ENCODE peak calls at places on chromosomes 5 and 9, in eight cellular contexts. One of them, this sample, is unnamed.

GRCh38 chr5:76737846-76738245 is 21.9 kb downstream of the F2R start:
- DNase-seq in fibroblast of lung: no peak
- DNase-seq in aorta: no peak
- DNase-seq in left ventricle myocardium inferior: no peak
- DNase-seq in PC-9: no peak
- DNase-seq in esophagus muscularis mucosa: no peak
- DNase-seq in psoas muscle: no peak
- DNase-seq in neuronal stem cell: no peak
- DNase-seq in this sample: no peak

GRCh38 chr5:1480217-1480616 is 35.0 kb upstream of the SLC6A3 start:
- DNase-seq in fibroblast of lung: no peak
- DNase-seq in aorta: peak; percentile 91
- DNase-seq in left ventricle myocardium inferior: peak; percentile 63
- DNase-seq in PC-9: no peak
- DNase-seq in esophagus muscularis mucosa: no peak
- DNase-seq in psoas muscle: peak; percentile 47
- DNase-seq in neuronal stem cell: no peak
- DNase-seq in this sample: no peak

GRCh38 chr5:122584411-122585110 is 190.3 kb upstream of the SNX2 start:
- DNase-seq in fibroblast of lung: no peak
- DNase-seq in aorta: no peak
- DNase-seq in left ventricle myocardium inferior: no peak
- DNase-seq in PC-9: no peak
- DNase-seq in esophagus muscularis mucosa: no peak
- DNase-seq in psoas muscle: no peak
- DNase-seq in neuronal stem cell: no peak
- DNase-seq in this sample: no peak

GRCh38 chr5:128201065-128201926 is 117.7 kb downstream of the SLC12A2 start:
- DNase-seq in fibroblast of lung: peak; percentile 45
- DNase-seq in aorta: peak; percentile 82
- DNase-seq in left ventricle myocardium inferior: peak; percentile 74
- DNase-seq in PC-9: peak; percentile 86
- DNase-seq in esophagus muscularis mucosa: no peak
- DNase-seq in psoas muscle: peak; percentile 81
- DNase-seq in neuronal stem cell: peak; percentile 64
- DNase-seq in this sample: no peak

GRCh38 chr5:124274949-124275348 is 471.5 kb downstream of the ZNF608 start:
- DNase-seq in fibroblast of lung: peak; percentile 33
- DNase-seq in aorta: no peak
- DNase-seq in left ventricle myocardium inferior: no peak
- DNase-seq in PC-9: no peak
- DNase-seq in esophagus muscularis mucosa: no peak
- DNase-seq in psoas muscle: no peak
- DNase-seq in neuronal stem cell: no peak
- DNase-seq in this sample: no peak

GRCh38 chr5:178227138-178227659 is 5.4 kb downstream of the PHYKPL start:
- DNase-seq in fibroblast of lung: peak; percentile 57
- DNase-seq in aorta: no peak
- DNase-seq in left ventricle myocardium inferior: peak; percentile 5
- DNase-seq in PC-9: no peak
- DNase-seq in esophagus muscularis mucosa: no peak
- DNase-seq in psoas muscle: peak; percentile 1
- DNase-seq in neuronal stem cell: no peak
- DNase-seq in this sample: no peak

GRCh38 chr9:112179816-112180215 is 4.7 kb upstream of the SUSD1 start:
- DNase-seq in fibroblast of lung: peak; percentile 58
- DNase-seq in aorta: no peak
- DNase-seq in left ventricle myocardium inferior: no peak
- DNase-seq in PC-9: no peak
- DNase-seq in esophagus muscularis mucosa: no peak
- DNase-seq in psoas muscle: no peak
- DNase-seq in neuronal stem cell: no peak
- DNase-seq in this sample: no peak

GRCh38 chr9:77511525-77511924 is 136.6 kb downstream of the GNA14 start:
- DNase-seq in fibroblast of lung: no peak
- DNase-seq in aorta: no peak
- DNase-seq in left ventricle myocardium inferior: no peak
- DNase-seq in PC-9: no peak
- DNase-seq in esophagus muscularis mucosa: no peak
- DNase-seq in psoas muscle: no peak
- DNase-seq in neuronal stem cell: no peak
- DNase-seq in this sample: no peak

GRCh38 chr9:116027096-116027495 is 126.5 kb upstream of the PAPPA start:
- DNase-seq in fibroblast of lung: peak; percentile 24
- DNase-seq in aorta: no peak
- DNase-seq in left ventricle myocardium inferior: no peak
- DNase-seq in PC-9: no peak
- DNase-seq in esophagus muscularis mucosa: no peak
- DNase-seq in psoas muscle: no peak
- DNase-seq in neuronal stem cell: no peak
- DNase-seq in this sample: no peak

GRCh38 chr5:124996023-124996763 is 249.8 kb upstream of the ZNF608 start:
- DNase-seq in fibroblast of lung: peak; percentile 28
- DNase-seq in aorta: no peak
- DNase-seq in left ventricle myocardium inferior: no peak
- DNase-seq in PC-9: no peak
- DNase-seq in esophagus muscularis mucosa: no peak
- DNase-seq in psoas muscle: no peak
- DNase-seq in neuronal stem cell: peak; percentile 78
- DNase-seq in this sample: no peak

GRCh38 chr5:6592611-6593010 is 40.2 kb downstream of the NSUN2 start:
- DNase-seq in fibroblast of lung: no peak
- DNase-seq in aorta: no peak
- DNase-seq in left ventricle myocardium inferior: no peak
- DNase-seq in PC-9: no peak
- DNase-seq in esophagus muscularis mucosa: no peak
- DNase-seq in psoas muscle: no peak
- DNase-seq in neuronal stem cell: no peak
- DNase-seq in this sample: no peak

GRCh38 chr9:8804618-8805017 is 1005.0 kb upstream of the DMAC1 start:
- DNase-seq in fibroblast of lung: no peak
- DNase-seq in aorta: no peak
- DNase-seq in left ventricle myocardium inferior: no peak
- DNase-seq in PC-9: no peak
- DNase-seq in esophagus muscularis mucosa: no peak
- DNase-seq in psoas muscle: no peak
- DNase-seq in neuronal stem cell: no peak
- DNase-seq in this sample: no peak

GRCh38 chr5:53027913-53028312 is 38.8 kb downstream of the ITGA2 start:
- DNase-seq in fibroblast of lung: peak; percentile 84
- DNase-seq in aorta: peak; percentile 74
- DNase-seq in left ventricle myocardium inferior: peak; percentile 36
- DNase-seq in PC-9: no peak
- DNase-seq in esophagus muscularis mucosa: no peak
- DNase-seq in psoas muscle: peak; percentile 19
- DNase-seq in neuronal stem cell: no peak
- DNase-seq in this sample: no peak

GRCh38 chr5:72480836-72481235 is 26.4 kb downstream of the ZNF366 start:
- DNase-seq in fibroblast of lung: no peak
- DNase-seq in aorta: no peak
- DNase-seq in left ventricle myocardium inferior: no peak
- DNase-seq in PC-9: no peak
- DNase-seq in esophagus muscularis mucosa: no peak
- DNase-seq in psoas muscle: no peak
- DNase-seq in neuronal stem cell: no peak
- DNase-seq in this sample: no peak

GRCh38 chr5:14488697-14489096 is 92.9 kb upstream of the OTULINL start:
- DNase-seq in fibroblast of lung: no peak
- DNase-seq in aorta: no peak
- DNase-seq in left ventricle myocardium inferior: no peak
- DNase-seq in PC-9: no peak
- DNase-seq in esophagus muscularis mucosa: no peak
- DNase-seq in psoas muscle: no peak
- DNase-seq in neuronal stem cell: no peak
- DNase-seq in this sample: no peak
- H3K36me3 ChIP-seq in fibroblast of lung: peaks cover 50% of the 10 kb centered on the region
- H3K36me3 ChIP-seq in aorta: peaks cover 5% of the 10 kb centered on the region
- H3K36me3 ChIP-seq in left ventricle myocardium inferior: peaks cover 98% of the 10 kb centered on the region
- H3K36me3 ChIP-seq in PC-9: peaks cover 38% of the 10 kb centered on the region
- H3K36me3 ChIP-seq in esophagus muscularis mucosa: peaks cover 98% of the 10 kb centered on the region
- H3K36me3 ChIP-seq in psoas muscle: peaks cover 94% of the 10 kb centered on the region
- H3K36me3 ChIP-seq in neuronal stem cell: peaks cover 93% of the 10 kb centered on the region
- H3K36me3 ChIP-seq in this sample: peaks cover 59% of the 10 kb centered on the region

GRCh38 chr9:108933231-108933630 is 693 bp downstream of the ELP1 start:
- DNase-seq in fibroblast of lung: peak; percentile 25
- DNase-seq in aorta: no peak
- DNase-seq in left ventricle myocardium inferior: no peak
- DNase-seq in PC-9: no peak
- DNase-seq in esophagus muscularis mucosa: no peak
- DNase-seq in psoas muscle: no peak
- DNase-seq in neuronal stem cell: no peak
- DNase-seq in this sample: no peak

GRCh38 chr9:108933641-108934322 is at the start of gene ELP1:
- DNase-seq in fibroblast of lung: peak; percentile 94
- DNase-seq in aorta: peak; percentile 96
- DNase-seq in left ventricle myocardium inferior: peak; percentile 94
- DNase-seq in PC-9: peak; percentile 91
- DNase-seq in esophagus muscularis mucosa: peak; percentile 98
- DNase-seq in psoas muscle: peak; percentile 92
- DNase-seq in neuronal stem cell: peak; percentile 93
- DNase-seq in this sample: peak; percentile 96

GRCh38 chr9:108924436-108924835 is 9.5 kb downstream of the ELP1 start:
- DNase-seq in fibroblast of lung: no peak
- DNase-seq in aorta: no peak
- DNase-seq in left ventricle myocardium inferior: no peak
- DNase-seq in PC-9: no peak
- DNase-seq in esophagus muscularis mucosa: no peak
- DNase-seq in psoas muscle: no peak
- DNase-seq in neuronal stem cell: no peak
- DNase-seq in this sample: no peak

DNA sequence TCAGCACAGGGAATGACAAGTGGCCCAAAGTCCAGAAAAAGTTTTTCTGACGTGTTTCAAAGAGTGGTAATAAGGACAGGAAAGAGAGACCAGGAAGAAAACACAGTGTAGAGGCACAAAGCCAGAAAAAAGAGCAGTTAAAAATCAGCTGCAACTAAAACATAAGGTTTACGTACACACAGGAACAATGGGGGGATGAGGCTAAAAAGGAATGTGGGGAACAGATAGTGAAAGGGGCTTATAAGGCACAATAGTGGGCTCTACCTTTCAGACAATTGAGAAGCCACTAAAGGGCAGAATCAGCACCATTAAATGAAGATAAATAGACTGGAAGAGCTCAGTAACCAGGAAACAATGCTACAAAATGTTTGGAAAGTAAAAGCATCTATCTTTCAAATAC is 5.5 kb downstream of the ELP1 start:
- DNase-seq in fibroblast of lung: no peak
- DNase-seq in aorta: no peak
- DNase-seq in left ventricle myocardium inferior: no peak
- DNase-seq in PC-9: no peak
- DNase-seq in esophagus muscularis mucosa: no peak
- DNase-seq in psoas muscle: no peak
- DNase-seq in neuronal stem cell: no peak
- DNase-seq in this sample: no peak
- H3K36me3 ChIP-seq in fibroblast of lung: peaks cover 3% of the 10 kb centered on the region
- H3K36me3 ChIP-seq in aorta: peaks cover 6% of the 10 kb centered on the region
- H3K36me3 ChIP-seq in left ventricle myocardium inferior: peaks cover 74% of the 10 kb centered on the region
- H3K36me3 ChIP-seq in PC-9: no peaks in the 10 kb centered on the region
- H3K36me3 ChIP-seq in esophagus muscularis mucosa: peaks cover 69% of the 10 kb centered on the region
- H3K36me3 ChIP-seq in psoas muscle: peaks cover 76% of the 10 kb centered on the region
- H3K36me3 ChIP-seq in neuronal stem cell: peaks cover 74% of the 10 kb centered on the region
- H3K36me3 ChIP-seq in this sample: peaks cover 47% of the 10 kb centered on the region

GRCh38 chr9:136377351-136378170 is 4.1 kb upstream of the CARD9 start:
- DNase-seq in fibroblast of lung: no peak
- DNase-seq in aorta: no peak
- DNase-seq in left ventricle myocardium inferior: no peak
- DNase-seq in PC-9: no peak
- DNase-seq in esophagus muscularis mucosa: no peak
- DNase-seq in psoas muscle: peak; percentile 13
- DNase-seq in neuronal stem cell: no peak
- DNase-seq in this sample: no peak

GRCh38 chr9:136379401-136379800 is 5.9 kb upstream of the CARD9 start:
- DNase-seq in fibroblast of lung: no peak
- DNase-seq in aorta: no peak
- DNase-seq in left ventricle myocardium inferior: no peak
- DNase-seq in PC-9: no peak
- DNase-seq in esophagus muscularis mucosa: no peak
- DNase-seq in psoas muscle: no peak
- DNase-seq in neuronal stem cell: no peak
- DNase-seq in this sample: no peak

GRCh38 chr9:136379003-136379287 is 5.5 kb upstream of the CARD9 start:
- DNase-seq in fibroblast of lung: no peak
- DNase-seq in aorta: no peak
- DNase-seq in left ventricle myocardium inferior: no peak
- DNase-seq in PC-9: no peak
- DNase-seq in esophagus muscularis mucosa: no peak
- DNase-seq in psoas muscle: no peak
- DNase-seq in neuronal stem cell: no peak
- DNase-seq in this sample: no peak

GRCh38 chr9:136379891-136380290 is 6.4 kb upstream of the CARD9 start:
- DNase-seq in fibroblast of lung: no peak
- DNase-seq in aorta: no peak
- DNase-seq in left ventricle myocardium inferior: no peak
- DNase-seq in PC-9: no peak
- DNase-seq in esophagus muscularis mucosa: no peak
- DNase-seq in psoas muscle: no peak
- DNase-seq in neuronal stem cell: no peak
- DNase-seq in this sample: no peak

GRCh38 chr9:136378171-136379002 is 4.9 kb upstream of the CARD9 start:
- DNase-seq in fibroblast of lung: no peak
- DNase-seq in aorta: no peak
- DNase-seq in left ventricle myocardium inferior: no peak
- DNase-seq in PC-9: no peak
- DNase-seq in esophagus muscularis mucosa: no peak
- DNase-seq in psoas muscle: no peak
- DNase-seq in neuronal stem cell: no peak
- DNase-seq in this sample: no peak
- H3K36me3 ChIP-seq in fibroblast of lung: peaks cover 25% of the 10 kb centered on the region
- H3K36me3 ChIP-seq in aorta: no peaks in the 10 kb centered on the region
- H3K36me3 ChIP-seq in left ventricle myocardium inferior: peaks cover 36% of the 10 kb centered on the region
- H3K36me3 ChIP-seq in PC-9: no peaks in the 10 kb centered on the region
- H3K36me3 ChIP-seq in esophagus muscularis mucosa: peaks cover 68% of the 10 kb centered on the region
- H3K36me3 ChIP-seq in psoas muscle: peaks cover 56% of the 10 kb centered on the region
- H3K36me3 ChIP-seq in neuronal stem cell: peaks cover 75% of the 10 kb centered on the region
- H3K36me3 ChIP-seq in this sample: peaks cover 36% of the 10 kb centered on the region

DNA sequence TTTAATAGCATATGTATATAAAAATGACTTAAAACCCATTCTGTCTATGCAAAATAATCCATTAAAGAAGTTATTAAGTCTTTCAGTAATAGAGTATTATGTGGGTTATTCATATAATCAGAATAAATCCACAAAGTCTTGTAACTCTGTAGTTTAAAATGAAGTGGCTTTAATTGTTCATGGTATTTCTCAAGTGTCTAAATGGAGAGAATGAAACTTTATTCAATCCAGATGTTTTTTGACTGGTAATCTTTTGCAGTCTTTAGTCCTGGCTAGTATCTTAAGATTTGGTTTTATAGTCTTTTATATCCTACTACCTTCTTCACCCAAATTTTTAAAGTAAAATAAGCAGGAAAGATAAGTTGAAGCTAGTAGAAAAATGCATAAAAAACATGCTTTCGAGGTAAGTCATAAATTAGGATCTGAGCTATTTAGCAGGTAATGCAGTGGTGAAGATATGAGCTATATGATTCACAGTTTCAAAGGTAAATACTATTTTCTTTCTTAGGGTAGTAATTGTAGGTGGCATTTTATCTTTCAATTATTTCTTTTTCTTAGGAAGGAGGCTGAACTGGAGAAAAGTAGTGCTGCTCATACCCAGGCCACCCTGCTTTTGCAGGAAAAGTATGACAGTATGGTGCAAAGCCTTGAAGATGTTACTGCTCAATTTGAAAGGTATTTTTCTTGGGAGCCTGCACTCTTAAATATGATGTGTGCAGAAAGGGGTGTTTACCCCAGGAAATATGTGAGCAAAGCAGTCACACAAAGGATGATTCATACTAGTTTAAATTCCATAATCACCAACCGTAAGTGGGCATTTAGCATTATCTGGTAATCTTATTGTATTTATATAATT is 17.9 kb downstream of the HMMR start:
- DNase-seq in fibroblast of lung: peak; percentile 44
- DNase-seq in aorta: no peak
- DNase-seq in left ventricle myocardium inferior: no peak
- DNase-seq in PC-9: no peak
- DNase-seq in esophagus muscularis mucosa: no peak
- DNase-seq in psoas muscle: no peak
- DNase-seq in neuronal stem cell: no peak
- DNase-seq in this sample: no peak
- H3K36me3 ChIP-seq in fibroblast of lung: no peaks in the 10 kb centered on the region
- H3K36me3 ChIP-seq in aorta: no peaks in the 10 kb centered on the region
- H3K36me3 ChIP-seq in left ventricle myocardium inferior: no peaks in the 10 kb centered on the region
- H3K36me3 ChIP-seq in PC-9: peaks cover 35% of the 10 kb centered on the region
- H3K36me3 ChIP-seq in esophagus muscularis mucosa: no peaks in the 10 kb centered on the region
- H3K36me3 ChIP-seq in psoas muscle: peaks cover 2% of the 10 kb centered on the region
- H3K36me3 ChIP-seq in neuronal stem cell: peaks cover 98% of the 10 kb centered on the region
- H3K36me3 ChIP-seq in this sample: no peaks in the 10 kb centered on the region

This sample was measured in vagina.